ENCODE peak calls at places on chromosomes 12 and 14, in four cellular contexts. G is foreskin fibroblast, J is heart right ventricle, Z is PC-9. O is an unnamed sample.

GRCh38 chr12:6548556-6549378 is 7.1 kb downstream of the IFFO1 start:
- DNase-seq in G (peak; percentile 74), J (peak; percentile 29), Z (no peak), O (peak; percentile 89)

GRCh38 chr14:68306265-68306933 is 486.5 kb downstream of the ZFP36L1 start:
- DNase-seq in G (no peak), J (no peak), Z (peak; percentile 70), O (no peak)

GRCh38 chr12:95201056-95201670 is 16.1 kb downstream of the FGD6 start:
- DNase-seq in G (no peak), J (no peak), Z (peak; percentile 85), O (no peak)

GRCh38 chr12:46886541-46887041 is 60.8 kb upstream of the SLC38A4 start:
- DNase-seq in G (peak; percentile 56), J (no peak), Z (no peak), O (peak; percentile 55)

GRCh38 chr14:101845896-101846295 is 84.4 kb downstream of the PPP2R5C start:
- DNase-seq in G (no peak), J (no peak), Z (no peak), O (no peak)

GRCh38 chr12:32535260-32535999 is 136.1 kb downstream of the FGD4 start:
- DNase-seq in G (peak; percentile 76), J (peak; percentile 85), Z (no peak), O (peak; percentile 64)

GRCh38 chr12:21248679-21249078 is 86.0 kb downstream of the SLCO1A2 start:
- DNase-seq in G (no peak), J (no peak), Z (no peak), O (peak; percentile 3)

GRCh38 chr12:92255741-92256140 is 110.1 kb upstream of the BTG1 start:
- DNase-seq in G (no peak), J (no peak), Z (no peak), O (no peak)

GRCh38 chr14:50999726-51000125 is 55.4 kb upstream of the PYGL start:
- DNase-seq in G (no peak), J (no peak), Z (no peak), O (no peak)

GRCh38 chr14:23626946-23627345 is 9.2 kb upstream of the DHRS2 start:
- DNase-seq in G (no peak), J (no peak), Z (no peak), O (no peak)

GRCh38 chr12:122928891-122929538 is 33.1 kb upstream of the VPS37B start:
- DNase-seq in G (no peak), J (no peak), Z (no peak), O (no peak)

GRCh38 chr12:113860950-113861349 is 105.2 kb downstream of the RBM19 start:
- DNase-seq in G (peak; percentile 70), J (no peak), Z (peak; percentile 52), O (peak; percentile 87)

DNA sequence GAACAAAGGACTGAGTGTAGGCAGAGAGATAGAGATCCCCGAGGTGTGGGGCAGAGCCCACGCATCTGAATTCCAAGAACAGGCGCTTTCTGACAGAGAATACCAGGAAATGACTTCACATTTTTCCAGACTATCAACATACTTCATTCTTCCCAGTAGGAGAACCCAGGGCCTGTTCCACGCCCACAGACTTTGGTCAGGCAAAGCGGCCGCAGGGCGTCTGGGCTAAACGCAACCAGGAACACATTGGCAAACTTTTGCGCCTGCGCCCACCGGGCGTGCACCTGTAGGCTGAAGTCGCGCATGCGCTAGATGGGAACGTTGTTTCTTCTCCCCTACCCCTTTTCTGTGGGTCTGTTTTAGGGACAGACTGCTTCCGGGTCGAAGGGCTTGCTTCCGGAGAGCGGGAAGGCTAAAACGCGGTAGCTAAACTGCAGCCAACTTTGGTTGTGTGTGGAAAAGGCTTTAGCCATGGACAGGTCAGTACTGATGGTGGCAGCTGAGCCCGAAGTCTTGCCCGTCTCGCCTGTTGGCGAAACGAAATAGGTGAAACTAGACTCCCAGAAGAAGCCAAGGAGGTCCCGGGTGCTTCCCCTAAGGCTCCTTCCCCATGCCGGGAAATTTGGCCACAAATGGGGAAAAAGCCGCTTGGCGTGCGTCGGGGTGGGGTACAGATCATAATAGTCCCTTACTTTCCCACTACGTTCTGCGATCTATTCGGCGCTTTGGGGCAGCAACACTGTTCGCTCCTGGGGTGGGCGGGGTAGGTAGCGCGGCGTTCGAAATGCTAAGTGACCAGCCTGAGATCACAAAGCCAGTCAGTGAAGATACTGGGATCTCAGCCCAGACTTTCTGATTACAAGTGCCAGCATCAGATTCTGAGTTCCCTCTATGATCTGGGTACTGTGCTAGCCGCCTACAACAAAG is at the start of gene NUP107:
- DNase-seq in G (peak; percentile 98), J (peak; percentile 99), Z (peak; percentile 97), O (peak; percentile 100)
- TF ChIP-seq CTCF in G (peak; percentile 23), J (no peak), Z (no peak), O (peak; percentile 40)

DNA sequence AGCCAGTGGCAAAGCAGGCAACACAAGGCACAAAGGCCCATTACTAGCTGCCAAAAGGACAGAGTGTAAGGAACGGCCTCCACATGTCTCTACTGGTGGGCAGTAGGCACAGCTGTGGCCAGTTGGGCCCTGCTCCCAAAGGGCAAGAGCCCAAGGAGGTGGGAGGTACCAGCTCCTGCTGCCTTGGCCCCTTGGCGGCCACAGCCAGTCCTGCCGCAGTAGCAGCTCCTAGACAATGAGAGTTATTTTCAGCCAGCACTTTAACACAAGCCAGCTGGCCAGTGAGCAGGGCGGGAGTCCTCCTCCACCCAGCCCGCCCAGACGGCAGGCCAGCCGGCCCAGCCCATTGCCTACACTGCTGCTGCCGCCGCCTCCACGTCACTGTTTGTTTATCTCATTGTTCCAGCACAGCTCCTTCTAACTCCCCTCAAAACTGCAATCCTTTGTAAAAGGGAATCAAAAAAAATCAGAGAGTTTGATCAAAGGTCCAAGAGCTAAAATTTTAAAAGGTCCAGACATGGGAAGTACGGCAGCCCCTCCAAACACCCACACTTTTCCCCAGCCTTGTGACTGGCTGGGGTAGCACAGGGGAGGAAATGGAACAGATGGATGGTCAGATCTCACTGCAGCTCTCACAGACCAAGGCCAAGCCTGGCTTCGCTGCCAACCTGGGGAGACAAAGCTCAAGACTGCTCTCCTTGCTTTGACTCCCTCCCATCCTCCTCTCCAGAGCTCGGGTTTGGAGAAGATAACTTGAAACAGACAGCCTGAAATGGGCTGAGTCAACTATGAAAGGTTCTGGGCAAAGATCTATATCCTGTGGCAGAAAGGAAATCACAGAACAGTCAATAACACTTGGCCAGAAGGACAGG is 33.5 kb downstream of the FMNL3 start:
- DNase-seq in G (peak; percentile 94), J (peak; percentile 91), Z (no peak), O (peak; percentile 96)
- H3K4me3 ChIP-seq in G (no peak overlapping the region), J (no peak overlapping the region), Z (no peak overlapping the region), O (peak overlapping the region; percentile 38)

DNA sequence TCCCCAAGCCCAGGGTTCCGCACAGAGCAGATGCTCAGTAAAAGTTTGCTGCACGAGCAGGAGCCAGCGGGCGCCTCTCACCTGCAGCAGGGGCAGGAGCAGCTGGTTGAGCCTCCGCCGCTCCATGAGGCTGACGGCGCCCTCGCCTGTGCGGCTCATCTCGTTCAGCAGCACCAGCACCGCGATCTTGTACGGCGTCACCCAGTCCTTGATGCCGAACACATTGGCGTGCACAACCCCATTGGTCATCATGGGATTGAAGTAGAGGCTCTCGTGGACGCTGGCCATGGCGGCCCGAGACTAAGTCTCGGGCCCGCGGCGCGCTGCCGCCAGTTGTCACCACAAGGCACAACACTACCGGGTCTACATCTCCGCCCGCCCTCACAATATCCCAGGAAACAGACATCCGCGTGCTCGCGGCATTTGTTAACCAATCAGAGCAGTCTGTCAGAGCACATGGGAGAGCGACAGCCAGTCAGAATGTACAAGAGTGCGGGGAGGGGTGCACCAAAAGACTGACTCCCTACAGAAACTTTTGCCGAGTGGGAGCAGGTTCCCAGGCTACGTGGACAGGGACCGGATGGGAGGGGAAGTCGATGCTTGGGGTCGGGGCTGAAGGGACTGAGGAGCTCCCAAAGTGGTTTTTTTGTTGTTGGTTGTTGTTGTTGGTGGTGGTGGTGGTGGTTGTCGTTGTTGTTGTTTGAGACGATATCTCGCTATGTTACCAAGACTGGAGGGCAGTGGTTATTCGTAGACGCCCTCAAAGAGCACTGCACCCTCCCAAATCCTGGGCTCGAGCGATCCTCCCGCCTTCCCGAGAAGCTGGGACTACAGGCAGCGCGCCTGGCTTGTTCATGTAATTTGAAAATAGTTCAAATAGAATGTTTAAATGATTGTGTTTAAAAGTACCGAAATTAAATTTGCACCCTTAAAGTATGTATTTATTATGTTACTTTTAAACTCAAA is at the start of gene ANAPC5:
- DNase-seq in G (peak; percentile 99), J (peak; percentile 87), Z (peak; percentile 96), O (peak; percentile 99)
- TF ChIP-seq CTCF in G (no peak), J (no peak), Z (no peak), O (no peak)

GRCh38 chr12:54261817-54262402 is 18.0 kb downstream of the CBX5 start:
- DNase-seq in G (no peak), J (no peak), Z (no peak), O (peak; percentile 42)

GRCh38 chr12:54265364-54265812 is 14.5 kb downstream of the CBX5 start:
- DNase-seq in G (no peak), J (no peak), Z (no peak), O (no peak)

GRCh38 chr12:54259194-54260011 is 20.5 kb downstream of the CBX5 start:
- DNase-seq in G (peak; percentile 80), J (peak; percentile 60), Z (no peak), O (peak; percentile 88)

GRCh38 chr12:54258286-54258685 is 21.6 kb downstream of the CBX5 start:
- DNase-seq in G (no peak), J (no peak), Z (no peak), O (peak; percentile 57)

GRCh38 chr12:54262403-54262925 is 17.5 kb downstream of the CBX5 start:
- DNase-seq in G (peak; percentile 69), J (no peak), Z (peak; percentile 47), O (peak; percentile 79)
- H3K4me3 ChIP-seq in G (no peak overlapping the region), J (no peak overlapping the region), Z (no peak overlapping the region), O (no peak overlapping the region)

DNA sequence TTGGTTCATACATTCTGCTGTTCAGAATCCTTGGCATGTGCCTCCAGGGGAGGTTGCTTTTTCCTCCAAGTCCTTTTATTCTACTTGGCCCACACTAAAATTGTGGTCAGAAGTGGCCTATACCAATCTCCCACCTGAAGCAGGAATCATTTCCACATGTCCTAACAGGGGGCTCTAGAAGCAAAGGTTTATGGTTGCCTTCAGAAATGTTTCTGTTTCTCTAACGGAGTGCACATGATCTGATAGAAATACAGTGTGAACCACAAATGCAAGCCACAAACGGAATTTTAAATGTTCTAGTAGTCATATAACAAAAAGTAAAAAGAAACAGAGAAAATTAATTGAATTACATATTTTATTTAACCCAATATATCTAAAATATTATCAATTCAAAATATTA is 3.9 kb downstream of the PTGER2 start:
- DNase-seq in G (no peak), J (no peak), Z (no peak), O (no peak)
- TF ChIP-seq CTCF in G (no peak), J (no peak), Z (no peak), O (no peak)

DNA sequence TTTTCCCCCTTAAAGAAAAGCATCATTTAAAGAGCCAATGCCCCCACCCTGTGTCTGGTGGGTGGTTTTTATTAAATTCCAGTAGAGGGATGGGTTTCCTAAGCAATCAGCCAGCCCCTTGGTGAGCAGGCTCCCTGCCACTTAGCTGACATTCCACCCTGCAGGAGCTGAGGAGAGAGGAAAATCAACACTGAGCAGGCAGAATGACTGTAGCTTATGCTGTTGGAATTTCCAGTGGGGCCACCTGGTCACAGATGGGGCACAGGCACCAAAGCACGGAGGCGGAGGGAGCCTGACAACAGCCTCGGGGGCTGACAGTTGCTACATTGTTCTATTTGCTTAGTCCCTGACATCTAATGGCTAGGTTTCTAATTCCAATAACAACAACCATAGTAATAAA is 127.7 kb downstream of the TMEM30B start:
- DNase-seq in G (peak; percentile 26), J (no peak), Z (no peak), O (peak; percentile 56)
- H3K4me3 ChIP-seq in G (no peak overlapping the region), J (no peak overlapping the region), Z (no peak overlapping the region), O (no peak overlapping the region)